ENCODE peak calls at places on chromosomes 7 and 10, in four cellular contexts. S, J, O and L are unnamed samples.
A peak's percentile ranks its signal among the peaks of the same experiment; 100 is the strongest.

GRCh38 chr7:156386097-156386496 is 254.5 kb upstream of the RNF32 start:
- DNase-seq in S (no peak), J (no peak), O (peak; percentile 53), L (peak; percentile 54)

GRCh38 chr10:113953505-113954272 is 90.0 kb upstream of the ADRB1 start:
- DNase-seq in S (no peak), J (no peak), O (no peak), L (no peak)

GRCh38 chr7:122515404-122515803 is 183.5 kb downstream of the RNF133 start:
- DNase-seq in S (no peak), J (no peak), O (no peak), L (no peak)

GRCh38 chr10:34434119-34434594 is 380.9 kb downstream of the PARD3 start:
- DNase-seq in S (peak; percentile 28), J (peak; percentile 79), O (no peak), L (no peak)

GRCh38 chr7:80307251-80307856 is 172.7 kb downstream of the GNAI1 start:
- DNase-seq in S (peak; percentile 68), J (peak; percentile 77), O (no peak), L (no peak)

GRCh38 chr7:45088821-45089313 is at the start of gene NACAD:
- DNase-seq in S (no peak), J (peak; percentile 49), O (no peak), L (no peak)

GRCh38 chr7:74401137-74401859 is 52.4 kb upstream of the GTF2IRD1 start:
- DNase-seq in S (peak; percentile 42), J (peak; percentile 38), O (peak; percentile 78), L (peak; percentile 71)

GRCh38 chr7:28685660-28686417 is 272.3 kb downstream of the TRIL start:
- DNase-seq in S (peak; percentile 96), J (peak; percentile 99), O (peak; percentile 52), L (no peak)

GRCh38 chr7:144908943-144909556 is 73.2 kb upstream of the TPK1 start:
- DNase-seq in S (no peak), J (no peak), O (no peak), L (no peak)

GRCh38 chr10:88401671-88402347 is 181.3 kb downstream of the RNLS start:
- DNase-seq in S (peak; percentile 49), J (peak; percentile 37), O (no peak), L (no peak)
- TF ChIP-seq CTCF in S (peak; percentile 54), J (peak; percentile 42), O (no peak), L (no peak)

GRCh38 chr7:125773113-125773800 is 843.6 kb upstream of the POT1 start:
- DNase-seq in S (no peak), J (no peak), O (no peak), L (no peak)
- TF ChIP-seq CTCF in S (no peak), J (no peak), O (no peak), L (no peak)

GRCh38 chr10:4396401-4397283 is 429.4 kb upstream of the AKR1E2 start:
- DNase-seq in S (no peak), J (no peak), O (no peak), L (no peak)

GRCh38 chr10:4397337-4397736 is 428.7 kb upstream of the AKR1E2 start:
- DNase-seq in S (no peak), J (no peak), O (no peak), L (no peak)

GRCh38 chr10:4395731-4396130 is 430.3 kb upstream of the AKR1E2 start:
- DNase-seq in S (no peak), J (no peak), O (no peak), L (no peak)

GRCh38 chr10:4390219-4390618 is 435.8 kb upstream of the AKR1E2 start:
- DNase-seq in S (no peak), J (no peak), O (no peak), L (no peak)

GRCh38 chr10:4391683-4392082 is 434.3 kb upstream of the AKR1E2 start:
- DNase-seq in S (peak; percentile 3), J (no peak), O (peak; percentile 11), L (no peak)
- TF ChIP-seq CTCF in S (peak; percentile 12), J (no peak), O (no peak), L (no peak)

GRCh38 chr7:129205987-129206785 is 17.8 kb downstream of the SMO start:
- DNase-seq in S (no peak), J (no peak), O (no peak), L (no peak)

GRCh38 chr7:129210989-129211312 is 13.9 kb upstream of the AHCYL2 start:
- DNase-seq in S (no peak), J (no peak), O (no peak), L (no peak)

GRCh38 chr7:129210256-129210988 is 14.4 kb upstream of the AHCYL2 start:
- DNase-seq in S (peak; percentile 32), J (peak; percentile 45), O (peak; percentile 88), L (peak; percentile 75)

GRCh38 chr7:129209067-129209926 is 15.5 kb upstream of the AHCYL2 start:
- DNase-seq in S (no peak), J (no peak), O (no peak), L (no peak)

GRCh38 chr7:129208667-129209066 is 16.2 kb upstream of the AHCYL2 start:
- DNase-seq in S (no peak), J (no peak), O (no peak), L (no peak)
- TF ChIP-seq CTCF in S (no peak), J (no peak), O (no peak), L (no peak)